ENCODE peak calls at places on chromosomes 12 and 14, in seven cellular contexts. O is neuronal stem cell, C is IMR-90, Z is mesendoderm, J is mesenchymal stem cell, A is H1, F is trophoblast cell. K is an unnamed sample.

GRCh38 chr12:3604750-3605638 is 114.0 kb downstream of the PRMT8 start:
- DNase-seq in J (no peak), O (no peak), C (no peak), A (peak; percentile 60), Z (peak; percentile 58), F (no peak), K (peak; percentile 74)

GRCh38 chr12:88052686-88053085 is 23.5 kb upstream of the C12orf50 start:
- DNase-seq in Z (peak; percentile 62), J (peak; percentile 41), F (no peak), A (no peak), C (peak; percentile 44), O (no peak), K (peak; percentile 42)

GRCh38 chr12:65827827-65828231 is 3.5 kb downstream of the HMGA2 start:
- DNase-seq in F (no peak), Z (peak; percentile 86), O (no peak), C (no peak), J (peak; percentile 27), A (no peak), K (no peak)

GRCh38 chr12:38823743-38824142 is 81.6 kb downstream of the CPNE8 start:
- DNase-seq in F (no peak), A (no peak), Z (no peak), O (no peak), J (peak; percentile 41), C (no peak), K (no peak)

GRCh38 chr14:83217492-83217891 is 1683.8 kb upstream of the SEL1L start:
- DNase-seq in Z (no peak), F (no peak), J (peak; percentile 90), A (no peak), O (no peak), C (peak; percentile 96), K (no peak)

GRCh38 chr12:89470741-89471504 is 53.7 kb downstream of the GALNT4 start:
- DNase-seq in A (no peak), C (peak; percentile 68), J (peak; percentile 54), Z (peak; percentile 58), O (no peak), F (no peak), K (no peak)

GRCh38 chr14:100605706-100606686 is 18.8 kb upstream of the BEGAIN start:
- DNase-seq in A (no peak), F (no peak), O (no peak), C (peak; percentile 18), J (no peak), Z (no peak), K (no peak)

GRCh38 chr12:269216-269615 is 6.6 kb upstream of the SLC6A13 start:
- DNase-seq in O (no peak), C (peak; percentile 46), J (no peak), A (no peak), Z (no peak), F (no peak), K (no peak)

GRCh38 chr14:94451091-94451751 is 1.4 kb downstream of the SERPINA11 start:
- DNase-seq in C (no peak), O (no peak), Z (no peak), F (no peak), J (no peak), A (peak; percentile 63), K (peak; percentile 55)

GRCh38 chr12:20950248-20950647 is 139.7 kb downstream of the SLCO1B3 start:
- DNase-seq in O (no peak), J (peak; percentile 3), C (no peak), Z (peak; percentile 55), A (no peak), F (no peak), K (no peak)

GRCh38 chr12:128445728-128446127 is 178.8 kb downstream of the TMEM132C start:
- DNase-seq in F (no peak), J (no peak), C (no peak), A (no peak), O (no peak), Z (no peak), K (no peak)

GRCh38 chr14:72527591-72527990 is 366.3 kb downstream of the DPF3 start:
- DNase-seq in C (no peak), F (no peak), Z (no peak), J (no peak), O (no peak), A (no peak), K (no peak)

GRCh38 chr12:49806321-49806813 is 21.8 kb downstream of the NCKAP5L start:
- DNase-seq in A (no peak), F (peak; percentile 77), C (no peak), O (no peak), Z (no peak), J (no peak), K (no peak)

GRCh38 chr12:77914089-77914488 is 83.4 kb downstream of the NAV3 start:
- DNase-seq in A (no peak), J (no peak), Z (no peak), C (no peak), F (no peak), O (no peak), K (no peak)

GRCh38 chr12:32285484-32285883 is 113.9 kb upstream of the FGD4 start:
- DNase-seq in J (no peak), Z (no peak), O (no peak), F (no peak), C (no peak), A (no peak), K (no peak)

GRCh38 chr12:40222247-40222646 is 2.5 kb upstream of the LRRK2 start:
- DNase-seq in J (no peak), Z (no peak), C (no peak), F (no peak), O (no peak), A (no peak), K (no peak)

GRCh38 chr14:24838945-24839616 is 205.1 kb upstream of the GZMB start:
- DNase-seq in J (no peak), C (no peak), Z (no peak), A (no peak), O (peak; percentile 18), F (no peak), K (no peak)

GRCh38 chr12:24135158-24135850 is 185.8 kb upstream of the SOX5 start:
- DNase-seq in Z (peak; percentile 78), A (no peak), F (no peak), O (no peak), J (peak; percentile 77), C (peak; percentile 43), K (no peak)

GRCh38 chr12:80493466-80493865 is 49.4 kb downstream of the PTPRQ start:
- DNase-seq in J (no peak), O (no peak), C (no peak), F (no peak), A (no peak), Z (peak; percentile 35), K (no peak)

GRCh38 chr14:38357557-38357956 is 101.7 kb upstream of the CLEC14A start:
- DNase-seq in A (no peak), J (peak; percentile 82), Z (no peak), F (no peak), O (no peak), C (peak; percentile 92), K (no peak)

GRCh38 chr14:67764496-67764895 is 51.9 kb downstream of the ZFYVE26 start:
- DNase-seq in Z (no peak), C (no peak), A (no peak), J (no peak), F (no peak), O (no peak), K (no peak)

GRCh38 chr12:77124767-77125166 is 59.4 kb upstream of the E2F7 start:
- DNase-seq in A (no peak), C (peak; percentile 49), Z (no peak), O (no peak), F (no peak), J (no peak), K (no peak)

GRCh38 chr12:105864916-105865315 is 273.8 kb downstream of the NUAK1 start:
- DNase-seq in A (no peak), F (no peak), C (no peak), Z (no peak), O (no peak), J (no peak), K (no peak)

GRCh38 chr14:30559638-30560071 is 697 bp downstream of the G2E3 start:
- DNase-seq in Z (peak; percentile 72), A (no peak), C (peak; percentile 42), O (peak; percentile 39), F (no peak), J (peak; percentile 47), K (no peak)

GRCh38 chr12:123843912-123844748 is 82.0 kb downstream of the DNAH10 start:
- DNase-seq in A (no peak), Z (peak; percentile 18), O (no peak), F (no peak), J (no peak), C (no peak), K (no peak)

DNA sequence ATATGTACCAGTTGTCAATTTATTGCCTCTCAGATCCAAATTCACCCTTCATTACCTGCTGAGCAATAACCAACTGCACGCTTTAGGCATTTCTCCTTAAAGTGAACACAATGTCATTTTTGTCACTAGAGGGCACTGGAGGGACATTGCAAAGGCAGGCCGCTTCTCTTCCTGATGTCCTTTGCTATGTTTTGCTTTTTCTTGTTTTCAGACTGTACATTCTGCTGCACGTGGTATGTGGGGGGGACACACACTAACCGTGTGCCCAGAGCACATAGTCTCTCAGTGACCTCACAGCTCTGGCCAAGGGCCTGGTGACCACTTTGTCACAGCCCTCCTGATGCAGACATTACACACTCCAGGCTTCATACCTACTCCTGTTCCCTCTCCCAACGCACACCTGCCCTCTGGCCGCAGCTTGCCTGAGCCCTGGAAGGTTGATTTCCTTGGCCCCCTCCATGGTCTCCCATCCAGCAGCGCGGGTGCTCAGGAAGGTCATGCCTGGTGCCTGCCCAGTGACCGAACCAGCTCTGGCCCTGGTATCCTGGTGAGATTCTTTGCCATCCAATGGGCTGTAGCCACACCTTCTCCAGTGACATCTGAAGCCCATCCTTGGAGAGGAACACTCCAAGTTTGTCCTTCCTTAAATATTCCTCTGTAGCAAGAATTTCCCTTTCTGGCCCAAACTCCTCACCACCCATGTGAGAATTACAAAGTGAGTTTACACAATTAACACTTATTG is 39.9 kb downstream of the MYO1H start:
- DNase-seq in C (peak; percentile 13), Z (peak; percentile 56), F (no peak), O (no peak), A (peak; percentile 50), J (peak; percentile 39), K (peak; percentile 40)
- H3K79me1 ChIP-seq in C (no peaks in the 10 kb centered on the region), Z (no peaks in the 10 kb centered on the region), F (no peaks in the 10 kb centered on the region), O (no peaks in the 10 kb centered on the region), A (no peaks in the 10 kb centered on the region), J (no peaks in the 10 kb centered on the region), K (no peaks in the 10 kb centered on the region)

GRCh38 chr12:63018273-63018672 is 83.3 kb upstream of the PPM1H start:
- DNase-seq in Z (no peak), A (no peak), J (no peak), O (no peak), F (no peak), C (no peak), K (no peak)
- H3K9ac ChIP-seq in Z (no peak overlapping the region), A (no peak overlapping the region), J (no peak overlapping the region), O (no peak overlapping the region), F (no peak overlapping the region), C (no peak overlapping the region), K (no peak overlapping the region)

DNA sequence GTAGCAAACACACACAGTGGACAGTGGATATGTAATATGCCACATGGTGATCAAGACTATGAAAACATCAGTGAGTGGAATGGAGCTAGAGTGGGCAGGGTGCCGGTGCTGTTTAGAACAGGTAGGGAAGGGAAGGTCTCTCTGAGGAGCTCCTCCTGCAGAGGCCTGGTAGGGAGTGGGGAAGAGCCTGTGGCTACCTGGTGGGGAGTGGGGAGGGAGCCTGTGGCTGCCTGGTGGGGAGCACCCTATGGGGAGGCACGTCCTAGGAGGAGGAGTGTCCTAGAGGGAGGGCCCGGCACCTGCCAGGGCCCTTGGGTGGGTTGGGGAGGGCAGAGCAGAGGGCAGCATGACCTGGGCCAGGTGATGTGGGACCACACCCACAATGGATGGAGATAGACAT is 122.6 kb downstream of the ADGRD1 start:
- DNase-seq in A (no peak), O (no peak), C (no peak), Z (no peak), F (no peak), J (no peak), K (no peak)
- H2BK120ac ChIP-seq in A (no peak overlapping the region), O (no peak overlapping the region), C (no peak overlapping the region), Z (no peak overlapping the region), F (no peak overlapping the region), J (no peak overlapping the region), K (no peak overlapping the region)

GRCh38 chr12:68613209-68613904 is 2.7 kb downstream of the RAP1B start:
- DNase-seq in C (no peak), J (no peak), O (no peak), F (no peak), Z (no peak), A (no peak), K (no peak)
- H3K79me1 ChIP-seq in C (peaks cover 19% of the 10 kb centered on the region), J (no peaks in the 10 kb centered on the region), O (peaks cover 4% of the 10 kb centered on the region), F (peaks cover 13% of the 10 kb centered on the region), Z (no peaks in the 10 kb centered on the region), A (peaks cover 2% of the 10 kb centered on the region), K (peaks cover 6% of the 10 kb centered on the region)